ENCODE peak calls at places on chromosomes 16 and 17, in eight cellular contexts. B, U, E, S, O, V, M and X are unnamed samples.

GRCh38 chr17:7703584-7704574 is 1.1 kb upstream of the EFNB3 start:
- DNase-seq in O (peak), V (peak), M (peak), B (peak), E (no peak), U (no peak), S (peak), X (peak)

GRCh38 chr17:40317345-40317873 is 8.4 kb downstream of the RARA start:
- DNase-seq in M (peak), V (peak), O (peak), B (peak), E (peak), U (no peak), S (peak), X (peak)

GRCh38 chr17:704111-704864 is 10.4 kb downstream of the VPS53 start:
- DNase-seq in S (peak), B (no peak), O (no peak), M (no peak), E (no peak), V (no peak), U (no peak), X (no peak)

GRCh38 chr17:321386-321941 is 31.1 kb downstream of the RPH3AL start:
- DNase-seq in B (no peak), E (no peak), U (no peak), V (no peak), O (no peak), S (no peak), M (no peak), X (no peak)

GRCh38 chr17:5485270-5486205 is at the start of gene DERL2:
- DNase-seq in M (peak), S (no peak), E (no peak), B (peak), U (no peak), V (peak), O (no peak), X (peak)

GRCh38 chr16:49556252-49557069 is 182.9 kb downstream of the C16orf78 start:
- DNase-seq in B (peak), U (no peak), M (peak), S (no peak), V (peak), E (no peak), O (peak), X (no peak)

GRCh38 chr17:73317554-73318426 is 6.0 kb upstream of the CDC42EP4 start:
- DNase-seq in E (no peak), V (no peak), M (no peak), S (no peak), O (peak), B (no peak), U (no peak), X (no peak)

GRCh38 chr17:42544874-42545283 is 7.8 kb upstream of the HSD17B1 start:
- DNase-seq in V (no peak), O (no peak), S (no peak), U (no peak), B (no peak), M (no peak), E (no peak), X (no peak)

GRCh38 chr16:56401482-56401881 is 23.9 kb downstream of the AMFR start:
- DNase-seq in S (no peak), E (no peak), M (peak), B (peak), V (no peak), U (no peak), O (peak), X (peak)

GRCh38 chr16:27721548-27722265 is 171.8 kb downstream of the KATNIP start:
- DNase-seq in O (no peak), V (peak), E (peak), S (peak), B (no peak), U (peak), M (no peak), X (no peak)

GRCh38 chr16:4874686-4875085 is 27.4 kb downstream of the UBN1 start:
- DNase-seq in B (no peak), U (no peak), E (no peak), S (no peak), V (no peak), O (no peak), M (no peak), X (no peak)

GRCh38 chr16:28875134-28876015 is 2.9 kb upstream of the ATP2A1 start:
- DNase-seq in E (no peak), V (no peak), M (no peak), O (no peak), B (no peak), U (no peak), S (no peak), X (no peak)

GRCh38 chr17:66930933-66931332 is 33.6 kb upstream of the CACNG4 start:
- DNase-seq in S (peak), V (no peak), B (no peak), U (no peak), E (no peak), O (peak), M (peak), X (peak)

GRCh38 chr17:19017401-19017800 is 12.8 kb upstream of the FAM83G start:
- DNase-seq in B (no peak), V (no peak), E (no peak), M (no peak), U (no peak), O (no peak), S (no peak), X (no peak)

GRCh38 chr17:31391496-31391949 is at the start of gene RAB11FIP4:
- DNase-seq in S (no peak), U (no peak), B (no peak), E (peak), V (peak), O (peak), M (peak), X (no peak)

GRCh38 chr17:49815761-49816281 is 27.3 kb downstream of the KAT7 start:
- DNase-seq in B (no peak), E (no peak), M (no peak), O (peak), V (no peak), U (no peak), S (no peak), X (peak)

GRCh38 chr16:50025544-50025931 is 513 bp downstream of the CNEP1R1 start:
- DNase-seq in E (no peak), M (no peak), S (peak), U (no peak), V (no peak), B (peak), O (no peak), X (peak)

GRCh38 chr16:73083271-73083670 is 35.3 kb upstream of the ZFHX3 start:
- DNase-seq in O (no peak), S (no peak), M (no peak), E (no peak), B (no peak), V (no peak), U (no peak), X (no peak)

GRCh38 chr17:48023408-48024148 is 14.0 kb downstream of the COPZ2 start:
- DNase-seq in S (peak), E (peak), M (peak), U (no peak), V (peak), B (peak), O (peak), X (peak)

GRCh38 chr16:89187337-89188063 is 12.8 kb downstream of the SLC22A31 start:
- DNase-seq in B (no peak), S (no peak), V (peak), E (no peak), U (no peak), O (peak), M (no peak), X (no peak)

GRCh38 chr17:77098884-77099545 is 41.8 kb upstream of the SEC14L1 start:
- DNase-seq in O (no peak), M (peak), V (peak), S (no peak), U (peak), E (peak), B (no peak), X (peak)

GRCh38 chr16:85490971-85491771 is 122.0 kb upstream of the GSE1 start:
- DNase-seq in M (peak), S (no peak), B (peak), O (peak), V (no peak), U (no peak), E (no peak), X (no peak)

GRCh38 chr16:68704232-68704867 is 32.7 kb upstream of the CDH1 start:
- DNase-seq in M (peak), V (peak), B (peak), E (peak), U (no peak), O (peak), S (peak), X (peak)

GRCh38 chr17:76747716-76748360 is 9.9 kb downstream of the MFSD11 start:
- DNase-seq in S (no peak), B (no peak), E (no peak), O (no peak), V (no peak), M (no peak), U (no peak), X (no peak)

GRCh38 chr17:17778308-17779014 is 58.3 kb downstream of the SREBF1 start:
- DNase-seq in B (no peak), U (peak), M (no peak), E (peak), S (no peak), V (peak), O (no peak), X (no peak)

GRCh38 chr17:77349976-77350830 is 209.4 kb downstream of the SEC14L1 start:
- DNase-seq in O (no peak), U (no peak), B (no peak), S (no peak), V (peak), M (no peak), E (no peak), X (no peak)

GRCh38 chr17:35540589-35541404 is 3.3 kb upstream of the SLFN12L start:
- DNase-seq in U (no peak), O (no peak), E (no peak), M (no peak), S (no peak), B (no peak), V (peak), X (peak)
- H3K4me3 ChIP-seq in U (peak), O (no peak), E (peak), M (no peak), S (peak), B (peak), V (peak), X (no peak)

GRCh38 chr16:86509759-86510464 is 415 bp upstream of the FOXF1 start:
- DNase-seq in S (no peak), M (no peak), V (peak), E (no peak), U (peak), O (peak), B (no peak), X (no peak)

GRCh38 chr16:86510465-86511261 is at the start of gene FOXF1:
- DNase-seq in M (no peak), E (no peak), U (peak), B (no peak), O (peak), S (no peak), V (peak), X (peak)

GRCh38 chr16:86512301-86512859 is 2.1 kb downstream of the FOXF1 start:
- DNase-seq in U (no peak), O (peak), M (no peak), V (no peak), E (no peak), S (no peak), B (no peak), X (no peak)

GRCh38 chr16:86512860-86513470 is 2.6 kb downstream of the FOXF1 start:
- DNase-seq in B (no peak), O (peak), V (no peak), S (no peak), E (no peak), U (no peak), M (no peak), X (no peak)

GRCh38 chr16:86511317-86512161 is 1.2 kb downstream of the FOXF1 start:
- DNase-seq in E (no peak), M (no peak), O (peak), S (no peak), V (no peak), U (no peak), B (no peak), X (no peak)
- H3K4me3 ChIP-seq in E (peak), M (no peak), O (no peak), S (peak), V (peak), U (peak), B (no peak), X (no peak)

GRCh38 chr16:54175169-54175551 is 111.4 kb downstream of the IRX3 start:
- DNase-seq in M (no peak), E (no peak), B (no peak), V (no peak), U (no peak), S (no peak), O (no peak), X (no peak)
- H3K4me3 ChIP-seq in M (no peak), E (no peak), B (no peak), V (no peak), U (no peak), S (peak), O (no peak), X (no peak)

GRCh38 chr17:28720247-28720996 is 637 bp downstream of the RPL23A start:
- DNase-seq in M (no peak), O (no peak), B (no peak), V (no peak), S (no peak), E (no peak), U (no peak), X (no peak)
- H3K4me3 ChIP-seq in M (peak), O (peak), B (peak), V (peak), S (peak), E (peak), U (peak), X (peak)